ENCODE peak calls at places on chromosomes 6 and 20, in six cellular contexts. Y is H1, B is endothelial cell of umbilical vein, N is K562, C is WTC11, J is HepG2. A is an unnamed sample.
A peak's percentile ranks its signal among the peaks of the same experiment; 100 is the strongest.

GRCh38 chr20:31868853-31869672 is 1.3 kb downstream of the DUSP15 start:
- DNase-seq in Y (no peak), B (no peak), N (no peak), C (no peak), J (no peak), A (no peak)

GRCh38 chr6:3232017-3232838 is 4.8 kb upstream of the TUBB2B start:
- DNase-seq in Y (no peak), B (no peak), N (no peak), C (no peak), J (no peak), A (no peak)

GRCh38 chr20:48621256-48622078 is 206.3 kb downstream of the PREX1 start:
- DNase-seq in Y (no peak), B (no peak), N (peak; percentile 46), C (no peak), J (no peak), A (peak; percentile 66)

GRCh38 chr6:45911691-45912090 is 104.0 kb downstream of the CLIC5 start:
- DNase-seq in Y (no peak), B (no peak), N (no peak), C (no peak), J (no peak), A (no peak)

GRCh38 chr6:153538491-153538890 is 407.4 kb upstream of the RGS17 start:
- DNase-seq in Y (no peak), B (no peak), N (no peak), C (no peak), J (no peak), A (no peak)

GRCh38 chr6:75368151-75368779 is 83.7 kb upstream of the TMEM30A start:
- DNase-seq in Y (no peak), B (peak; percentile 78), N (peak; percentile 15), C (peak; percentile 68), J (peak; percentile 44), A (peak; percentile 96)

GRCh38 chr20:17895641-17896246 is 72.8 kb downstream of the SNX5 start:
- DNase-seq in Y (no peak), B (peak; percentile 73), N (no peak), C (no peak), J (no peak), A (no peak)

GRCh38 chr6:21479140-21479539 is 114.4 kb upstream of the SOX4 start:
- DNase-seq in Y (no peak), B (peak; percentile 84), N (no peak), C (no peak), J (no peak), A (no peak)

GRCh38 chr20:53829706-53830521 is 236.3 kb upstream of the ZNF217 start:
- DNase-seq in Y (no peak), B (peak; percentile 65), N (peak; percentile 17), C (no peak), J (peak; percentile 94), A (no peak)

GRCh38 chr6:52231411-52232127 is 12.7 kb downstream of the IL17F start:
- DNase-seq in Y (no peak), B (no peak), N (no peak), C (no peak), J (no peak), A (no peak)

GRCh38 chr6:106731144-106731842 is 101.9 kb downstream of the QRSL1 start:
- DNase-seq in Y (no peak), B (no peak), N (no peak), C (no peak), J (peak; percentile 86), A (peak; percentile 64)

GRCh38 chr6:127342296-127342945 is 988 bp downstream of the ECHDC1 start:
- DNase-seq in Y (no peak), B (peak; percentile 54), N (no peak), C (no peak), J (peak; percentile 85), A (peak; percentile 3)

GRCh38 chr20:53752971-53753879 is 159.6 kb upstream of the ZNF217 start:
- DNase-seq in Y (no peak), B (no peak), N (peak; percentile 80), C (no peak), J (no peak), A (peak; percentile 88)

GRCh38 chr6:148629910-148630470 is 116.8 kb upstream of the UST start:
- DNase-seq in Y (no peak), B (no peak), N (no peak), C (no peak), J (no peak), A (no peak)

GRCh38 chr20:33013701-33014326 is 6.3 kb downstream of the BPIFB2 start:
- DNase-seq in Y (no peak), B (no peak), N (no peak), C (no peak), J (no peak), A (no peak)

GRCh38 chr6:16244869-16245451 is 6.6 kb downstream of the GMPR start:
- DNase-seq in Y (no peak), B (peak; percentile 30), N (no peak), C (no peak), J (no peak), A (no peak)

GRCh38 chr20:45444050-45444449 is 25.5 kb upstream of the WFDC2 start:
- DNase-seq in Y (no peak), B (no peak), N (no peak), C (no peak), J (no peak), A (no peak)

GRCh38 chr6:32151131-32151884 is 431 bp downstream of the PRRT1 start:
- DNase-seq in Y (no peak), B (no peak), N (no peak), C (no peak), J (no peak), A (no peak)

GRCh38 chr20:2301164-2301622 is 5.4 kb downstream of the TGM3 start:
- DNase-seq in Y (no peak), B (no peak), N (peak; percentile 38), C (no peak), J (peak; percentile 52), A (peak; percentile 42)

GRCh38 chr6:140988780-140989179 is 1143.9 kb upstream of the GJE1 start:
- DNase-seq in Y (no peak), B (peak; percentile 16), N (no peak), C (no peak), J (no peak), A (no peak)

GRCh38 chr6:73006161-73006560 is 219.1 kb downstream of the KHDC1L start:
- DNase-seq in Y (no peak), B (no peak), N (no peak), C (no peak), J (no peak), A (no peak)

GRCh38 chr6:43980004-43980795 is 147.1 kb downstream of the MRPL14 start:
- DNase-seq in Y (no peak), B (no peak), N (no peak), C (no peak), J (no peak), A (no peak)

GRCh38 chr6:152696543-152696942 is 1.2 kb upstream of the MYCT1 start:
- DNase-seq in Y (no peak), B (peak; percentile 88), N (no peak), C (no peak), J (no peak), A (peak; percentile 12)

GRCh38 chr6:140566706-140567330 is 1192.4 kb upstream of the CITED2 start:
- DNase-seq in Y (no peak), B (peak; percentile 82), N (no peak), C (no peak), J (no peak), A (no peak)

GRCh38 chr20:14892782-14893181 is 555.4 kb upstream of the FLRT3 start:
- DNase-seq in Y (no peak), B (no peak), N (no peak), C (no peak), J (no peak), A (no peak)

GRCh38 chr6:166834049-166834448 is 122.3 kb downstream of the RNASET2 start:
- DNase-seq in Y (no peak), B (no peak), N (no peak), C (no peak), J (no peak), A (no peak)
- TF ChIP-seq JUN in Y (no peak), B (no peak), N (no peak), C (no peak), J (no peak), A (no peak)

DNA sequence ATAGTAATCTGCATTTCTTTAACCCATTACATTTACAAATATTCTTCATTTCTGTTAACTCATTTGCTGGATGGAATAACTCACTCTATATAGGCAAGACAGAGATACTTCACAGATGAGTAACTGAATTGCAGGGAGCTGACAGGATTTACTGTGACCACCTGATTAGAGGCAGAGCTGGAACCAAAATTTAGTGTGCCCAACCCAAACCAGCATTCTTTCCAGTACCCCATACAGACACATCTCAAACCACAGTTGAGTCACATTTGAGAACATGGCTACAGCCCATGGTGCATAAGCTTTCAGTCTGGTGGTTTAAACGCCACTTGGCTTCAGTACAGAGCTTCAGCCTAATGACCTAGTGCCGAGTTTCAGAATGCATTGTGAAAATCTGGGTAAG is 138.4 kb upstream of the TENT5A start:
- DNase-seq in Y (no peak), B (no peak), N (no peak), C (no peak), J (no peak), A (no peak)
- TF ChIP-seq JUN in Y (no peak), B (no peak), N (no peak), C (no peak), J (no peak), A (no peak)

DNA sequence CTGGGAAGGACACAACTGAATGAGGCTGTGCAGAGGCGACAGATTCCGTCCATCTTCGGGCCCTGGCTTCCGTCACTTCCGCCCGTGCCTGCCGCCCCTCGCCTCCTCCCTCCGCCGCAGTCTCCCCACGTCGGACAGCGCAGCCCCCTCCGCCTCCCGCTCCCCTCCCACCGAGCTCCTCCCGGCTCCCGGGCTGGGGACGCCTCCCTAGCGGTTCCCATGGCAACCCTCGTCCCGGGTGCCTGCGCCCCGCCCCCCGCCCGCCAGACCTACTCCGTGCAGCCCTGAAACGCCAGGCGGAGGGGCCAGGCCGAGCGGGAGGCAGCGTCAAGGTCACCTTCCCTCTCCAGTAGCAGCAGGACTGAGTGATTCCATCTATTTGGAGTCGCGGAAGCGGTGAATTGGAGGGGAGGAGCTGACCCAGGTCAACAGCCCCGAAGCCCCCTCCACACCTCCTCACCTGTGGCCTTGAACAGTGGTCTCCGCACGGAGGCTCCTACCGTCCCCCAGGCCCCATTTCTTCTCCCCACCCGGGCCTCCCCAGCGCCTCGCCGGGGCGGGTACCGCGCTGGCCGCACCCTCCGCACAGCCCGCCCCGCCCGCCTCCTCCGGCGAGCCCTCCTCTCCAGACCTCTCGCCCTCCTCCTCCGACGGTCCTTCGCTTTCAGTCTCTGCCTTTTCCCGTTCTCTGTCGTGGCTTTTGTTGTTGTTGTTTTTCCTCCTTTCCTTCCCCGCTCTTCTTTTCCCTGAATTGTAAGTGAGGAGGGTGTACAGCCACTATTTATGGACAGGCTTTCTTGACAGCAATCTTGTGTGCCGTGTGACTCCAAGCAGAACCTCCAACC is 951 bp downstream of the NRSN2 start:
- DNase-seq in Y (peak; percentile 89), B (peak; percentile 89), N (peak; percentile 98), C (peak; percentile 97), J (peak; percentile 99), A (peak; percentile 97)
- TF ChIP-seq JUN in Y (no peak), B (no peak), N (no peak), C (no peak), J (peak; percentile 84), A (peak; percentile 93)

DNA sequence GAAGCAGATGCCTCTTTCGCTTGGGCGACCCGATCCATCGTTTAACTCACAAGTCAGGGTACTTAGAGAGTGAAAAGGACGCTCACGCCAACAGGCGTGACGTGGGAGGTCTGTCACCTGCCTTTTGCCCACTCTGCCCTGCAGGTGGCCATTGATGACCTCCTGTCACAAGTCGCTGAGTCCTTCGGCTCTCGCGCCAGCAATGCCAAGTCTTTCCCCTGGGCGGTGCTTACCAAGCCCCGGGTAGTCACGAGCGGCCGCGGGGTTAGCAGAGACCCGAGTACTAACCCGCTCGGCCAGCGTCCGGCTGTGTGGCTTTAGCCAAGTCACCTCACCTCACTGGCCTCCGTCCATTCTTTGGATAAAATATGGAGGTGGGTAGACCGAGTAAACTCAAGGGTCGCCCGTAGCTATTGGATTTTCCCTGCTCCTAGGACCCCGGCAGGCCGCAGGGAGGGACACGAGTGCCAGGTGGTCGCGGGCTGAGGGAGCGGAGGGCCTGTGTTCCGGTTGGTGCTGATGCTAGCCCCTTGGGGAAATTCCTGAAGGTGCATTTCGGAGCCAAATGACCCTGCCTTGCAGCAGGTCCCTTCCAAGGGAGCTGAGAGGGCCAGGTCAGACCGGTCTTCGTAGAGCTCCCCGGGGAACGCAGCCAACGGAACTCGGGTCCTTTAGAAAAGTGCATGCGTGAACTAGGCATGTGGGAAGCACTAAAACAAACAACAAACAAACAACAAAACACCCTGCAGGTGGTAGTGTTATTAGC is 668 bp downstream of the PKIB start:
- DNase-seq in Y (peak; percentile 33), B (peak; percentile 40), N (no peak), C (peak; percentile 66), J (peak; percentile 15), A (peak; percentile 31)
- TF ChIP-seq JUN in Y (no peak), B (no peak), N (no peak), C (no peak), J (no peak), A (no peak)